ENCODE peak calls at places on chromosomes 4 and X, in five cellular contexts. D is A673, H is tibial artery, C is ovary, L is suprapubic skin. T is an unnamed sample. For H3K9me3, the result is how much of the 10 kb centered on the place peaks cover.

GRCh38 chrX:86149089-86149488 is 838 bp downstream of the DACH2 start:
- DNase-seq in C (no peak), L (no peak), H (no peak), D (no peak), T (no peak)

GRCh38 chrX:101415180-101416130 is 7.4 kb downstream of the HNRNPH2 start:
- DNase-seq in L (no peak), H (no peak), D (peak), C (peak), T (peak)

GRCh38 chr4:8846046-8846720 is 25.5 kb downstream of the HMX1 start:
- DNase-seq in D (no peak), C (no peak), L (peak), H (peak), T (no peak)

GRCh38 chrX:31057691-31058090 is 14.2 kb downstream of the FTHL17 start:
- DNase-seq in C (no peak), H (no peak), D (no peak), L (no peak), T (no peak)

GRCh38 chr4:3686746-3687145 is 79.4 kb upstream of the ADRA2C start:
- DNase-seq in H (no peak), D (no peak), C (no peak), L (peak), T (no peak)

GRCh38 chr4:187064033-187064432 is 340.4 kb upstream of the FAT1 start:
- DNase-seq in C (no peak), H (no peak), L (no peak), D (no peak), T (no peak)

GRCh38 chr4:163164591-163164990 is 2.1 kb downstream of the NAF1 start:
- DNase-seq in D (peak), C (no peak), L (no peak), H (no peak), T (no peak)

GRCh38 chrX:11100281-11101035 is 10.7 kb upstream of the HCCS start:
- DNase-seq in L (no peak), C (peak), H (peak), D (peak), T (peak)

GRCh38 chrX:113400193-113400704 is 559.6 kb upstream of the AMOT start:
- DNase-seq in D (peak), C (no peak), H (no peak), L (no peak), T (peak)

GRCh38 chrX:40644175-40644574 is 3.2 kb downstream of the CXorf38 start:
- DNase-seq in H (no peak), C (no peak), L (no peak), D (no peak), T (no peak)

GRCh38 chrX:37834937-37835336 is 12.4 kb downstream of the DYNLT3 start:
- DNase-seq in D (no peak), H (no peak), L (no peak), C (no peak), T (no peak)

GRCh38 chrX:82232679-82233078 is 1030.8 kb downstream of the SH3BGRL start:
- DNase-seq in C (no peak), H (no peak), D (no peak), L (no peak), T (no peak)

GRCh38 chr4:88162636-88163035 is 4.2 kb upstream of the ABCG2 start:
- DNase-seq in L (no peak), H (no peak), D (no peak), C (no peak), T (peak)

GRCh38 chrX:118496763-118497079 is 1.1 kb downstream of the DOCK11 start:
- DNase-seq in L (no peak), D (no peak), C (no peak), H (no peak), T (no peak)

GRCh38 chrX:77622233-77622632 is 163.8 kb downstream of the ATRX start:
- DNase-seq in C (no peak), D (no peak), H (no peak), L (no peak), T (peak)

GRCh38 chr4:14607001-14607400 is 395.3 kb upstream of the CPEB2 start:
- DNase-seq in L (no peak), H (no peak), C (no peak), D (no peak), T (no peak)

GRCh38 chr4:90943311-90943710 is 816.1 kb downstream of the CCSER1 start:
- DNase-seq in C (no peak), D (no peak), L (no peak), H (no peak), T (peak)

GRCh38 chr4:139922625-139923024 is 231.4 kb downstream of the MAML3 start:
- DNase-seq in C (no peak), H (no peak), D (no peak), L (no peak), T (peak)

GRCh38 chr4:73762409-73762808 is 22.0 kb downstream of the CXCL8 start:
- DNase-seq in L (no peak), C (no peak), D (no peak), H (no peak), T (no peak)

GRCh38 chrX:73214366-73215094 is at the start of gene NAP1L2:
- DNase-seq in H (peak), C (peak), D (peak), L (no peak), T (no peak)

DNA sequence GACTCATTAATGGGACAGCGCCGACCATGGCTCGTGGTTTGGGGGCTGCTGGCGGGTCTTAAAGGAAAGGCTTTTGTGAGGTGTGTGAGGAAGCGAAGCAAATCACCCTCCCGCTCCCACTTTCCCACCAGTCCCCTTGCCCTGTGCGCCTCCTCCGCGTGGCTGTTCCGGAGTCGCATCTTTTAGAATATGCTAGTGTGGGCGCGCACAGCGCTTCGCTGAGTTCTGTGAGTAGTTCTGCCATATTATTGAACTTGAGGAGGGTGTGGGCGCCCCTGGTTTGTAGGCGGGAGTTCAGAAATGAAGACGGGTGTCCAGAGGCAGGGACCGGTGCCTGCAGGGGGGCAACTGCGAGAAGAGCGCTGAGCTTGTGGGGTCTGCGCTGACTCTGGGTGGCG is 49.1 kb downstream of the ZNF141 start:
- DNase-seq in H (no peak), L (no peak), C (no peak), D (no peak), T (no peak)
- H3K9me3 ChIP-seq in H (under half), L (half or more), C (under half), D (under half), T (under half)

GRCh38 chrX:119887721-119888425 is 7.8 kb upstream of the AKAP14 start:
- DNase-seq in H (peak), C (peak), L (peak), D (peak), T (peak)
- TF ChIP-seq CTCF in H (no peak), C (no peak), L (peak), D (peak), T (peak)

GRCh38 chr4:25928956-25929336 is 14.9 kb downstream of the SMIM20 start:
- DNase-seq in H (no peak), L (no peak), D (no peak), C (no peak), T (peak)
- H3K4me3 ChIP-seq in H (peak), L (no peak), D (peak), C (no peak), T (peak)

GRCh38 chr4:188091-188490 is 63.8 kb downstream of the ZNF718 start:
- DNase-seq in L (no peak), D (no peak), H (no peak), C (no peak), T (no peak)
- H3K9me3 ChIP-seq in L (half or more), D (under half), H (under half), C (under half), T (under half)

DNA sequence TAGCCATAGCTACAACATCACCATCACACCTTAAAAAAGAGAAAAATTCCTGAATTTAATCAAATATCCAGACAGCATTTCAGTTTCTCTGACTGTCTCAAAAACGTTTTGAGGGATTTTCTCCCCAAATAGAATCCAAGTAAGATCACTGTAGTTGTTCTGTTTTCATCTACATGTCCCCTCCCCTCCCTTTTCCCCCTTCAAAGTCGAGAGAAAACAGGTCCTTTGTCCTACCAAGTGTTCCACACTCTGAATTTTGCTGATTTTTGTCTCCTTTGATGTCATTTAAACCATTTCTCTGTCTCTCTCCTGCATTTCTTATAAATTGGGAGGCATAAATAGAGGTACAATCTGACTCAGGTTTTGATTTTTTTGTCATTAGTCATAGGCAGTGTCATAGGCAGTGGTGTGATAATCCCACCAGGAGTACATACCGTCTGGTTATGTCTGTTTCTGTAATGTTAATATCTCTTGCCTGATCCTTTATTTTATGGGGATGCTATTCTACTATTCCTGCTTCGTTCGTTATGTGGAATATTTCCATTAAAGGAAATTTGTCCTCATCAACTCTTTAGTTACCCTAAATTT is 348.6 kb downstream of the PTTG2 start:
- DNase-seq in L (no peak), C (no peak), D (no peak), H (no peak), T (no peak)
- TF ChIP-seq CTCF in L (no peak), C (no peak), D (no peak), H (no peak), T (no peak)

GRCh38 chr4:61204353-61204752 is 4.2 kb downstream of the ADGRL3 start:
- DNase-seq in C (no peak), D (no peak), H (no peak), L (no peak), T (peak)
- H3K4me3 ChIP-seq in C (no peak), D (no peak), H (peak), L (no peak), T (no peak)

GRCh38 chr4:294732-295131 is 10.5 kb downstream of the ZNF732 start:
- DNase-seq in C (no peak), L (no peak), D (no peak), H (no peak), T (no peak)
- H3K9me3 ChIP-seq in C (under half), L (under half), D (under half), H (under half), T (under half)

GRCh38 chr4:128444544-128445302 is 157.1 kb upstream of the PGRMC2 start:
- DNase-seq in C (no peak), H (no peak), D (no peak), L (no peak), T (peak)
- TF ChIP-seq CTCF in C (no peak), H (no peak), D (no peak), L (no peak), T (no peak)

GRCh38 chrX:13661735-13662536 is 9.0 kb downstream of the TCEANC start:
- DNase-seq in D (no peak), H (no peak), C (no peak), L (no peak), T (no peak)
- H3K4me3 ChIP-seq in D (no peak), H (peak), C (peak), L (peak), T (no peak)

DNA sequence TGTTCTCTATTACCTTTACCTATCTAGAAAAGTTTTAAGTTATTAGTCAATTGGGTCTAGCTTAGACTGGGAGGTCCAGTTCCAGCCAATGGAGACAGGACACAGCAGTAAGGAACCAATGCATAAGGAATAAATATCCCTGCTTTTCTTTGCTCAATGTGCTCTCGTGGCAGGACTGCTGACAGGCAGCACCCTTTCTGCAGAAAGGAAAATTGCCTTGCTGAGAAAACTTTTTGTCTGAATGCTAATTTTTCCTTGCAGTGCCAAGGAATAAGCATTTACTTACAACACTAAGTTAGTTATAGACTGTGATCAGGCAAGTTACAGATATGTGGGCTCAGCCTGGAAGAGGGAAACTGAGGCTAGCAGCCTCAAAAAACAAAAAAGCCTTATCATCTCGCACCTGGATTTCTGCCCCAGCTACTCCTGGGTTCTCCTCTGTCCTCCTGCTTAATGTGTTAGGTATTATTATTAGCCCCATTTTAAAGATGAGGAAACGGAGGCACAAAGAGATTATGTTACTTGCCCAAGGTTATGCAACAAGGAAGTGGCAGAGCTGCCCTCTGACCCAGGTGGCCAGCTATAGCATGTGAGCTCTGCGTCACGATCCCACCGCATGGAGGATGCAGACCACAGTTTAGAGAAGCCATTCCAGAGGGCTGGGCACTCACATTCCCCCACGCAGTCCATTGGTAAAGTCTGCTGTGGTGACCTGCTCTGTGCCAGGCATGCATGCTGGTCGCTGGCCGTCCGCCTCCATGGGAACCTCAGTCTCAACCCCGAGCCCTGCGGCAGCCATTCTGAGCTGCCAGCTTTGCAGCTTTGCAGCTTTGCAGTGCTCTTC is 40.5 kb upstream of the C4orf50 start:
- DNase-seq in H (no peak), C (no peak), L (no peak), D (no peak), T (no peak)
- H3K9me3 ChIP-seq in H (under half), C (under half), L (under half), D (under half), T (under half)

T was measured in fibroblast of lung.